ENCODE peak calls at places on chromosome 14, in four cellular contexts. Z is ovary, H is H1, Y is K562. I is an unnamed sample.

GRCh38 chr14:67285876-67286452 is 44.7 kb downstream of the PALS1 start:
- DNase-seq in Z (no peak), Y (no peak), H (no peak), I (no peak)

GRCh38 chr14:67186789-67187188 is 2.5 kb upstream of the GARIN2 start:
- DNase-seq in Z (no peak), H (no peak), Y (no peak), I (no peak)

GRCh38 chr14:67420102-67420739 is 8.3 kb upstream of the PLEK2 start:
- DNase-seq in H (peak; percentile 87), Y (peak; percentile 59), Z (no peak), I (no peak)

GRCh38 chr14:59728294-59728693 is 142.3 kb downstream of the RTN1 start:
- DNase-seq in Y (no peak), H (no peak), Z (no peak), I (no peak)

GRCh38 chr14:98816195-98816594 is 455.8 kb downstream of the BCL11B start:
- DNase-seq in Z (no peak), H (no peak), Y (no peak), I (no peak)

GRCh38 chr14:105918496-105919262 is 392.3 kb downstream of the TMEM121 start:
- DNase-seq in Z (no peak), H (no peak), Y (peak; percentile 0), I (peak; percentile 39)

GRCh38 chr14:56181666-56182065 is 63.5 kb downstream of the PELI2 start:
- DNase-seq in Y (no peak), H (no peak), Z (no peak), I (no peak)

GRCh38 chr14:91244501-91244901 is at the start of gene GPR68:
- DNase-seq in Y (no peak), Z (peak; percentile 50), H (peak; percentile 56), I (no peak)

GRCh38 chr14:36430662-36431084 is 89.4 kb downstream of the NKX2-1 start:
- DNase-seq in H (no peak), Z (no peak), Y (no peak), I (no peak)

GRCh38 chr14:87888136-87888999 is 104.6 kb downstream of the GALC start:
- DNase-seq in Y (peak; percentile 30), H (peak; percentile 89), Z (peak; percentile 34), I (no peak)

GRCh38 chr14:29930283-29930682 is 2.6 kb upstream of the PRKD1 start:
- DNase-seq in Z (no peak), Y (no peak), H (no peak), I (no peak)

GRCh38 chr14:54813081-54813480 is 89.5 kb downstream of the GCH1 start:
- DNase-seq in H (no peak), Z (no peak), Y (no peak), I (no peak)

GRCh38 chr14:104734601-104734990 is 10.6 kb downstream of the ADSS1 start:
- DNase-seq in Y (no peak), H (no peak), Z (no peak), I (no peak)
- H3K4me1 ChIP-seq in Y (peaks cover 67% of the 10 kb centered on the region), H (no peaks in the 10 kb centered on the region), Z (no peaks in the 10 kb centered on the region), I (peaks cover 47% of the 10 kb centered on the region)

GRCh38 chr14:23444314-23444713 is 8.9 kb upstream of the MYH7 start:
- DNase-seq in H (no peak), Z (no peak), Y (no peak), I (no peak)

GRCh38 chr14:23441076-23441475 is 5.6 kb upstream of the MYH7 start:
- DNase-seq in Y (peak; percentile 27), Z (no peak), H (no peak), I (no peak)

GRCh38 chr14:23442721-23443356 is 7.4 kb upstream of the MYH7 start:
- DNase-seq in H (peak; percentile 47), Y (no peak), Z (no peak), I (no peak)

GRCh38 chr14:23443881-23444280 is 8.4 kb upstream of the MYH7 start:
- DNase-seq in Z (no peak), H (peak; percentile 6), Y (no peak), I (no peak)

DNA sequence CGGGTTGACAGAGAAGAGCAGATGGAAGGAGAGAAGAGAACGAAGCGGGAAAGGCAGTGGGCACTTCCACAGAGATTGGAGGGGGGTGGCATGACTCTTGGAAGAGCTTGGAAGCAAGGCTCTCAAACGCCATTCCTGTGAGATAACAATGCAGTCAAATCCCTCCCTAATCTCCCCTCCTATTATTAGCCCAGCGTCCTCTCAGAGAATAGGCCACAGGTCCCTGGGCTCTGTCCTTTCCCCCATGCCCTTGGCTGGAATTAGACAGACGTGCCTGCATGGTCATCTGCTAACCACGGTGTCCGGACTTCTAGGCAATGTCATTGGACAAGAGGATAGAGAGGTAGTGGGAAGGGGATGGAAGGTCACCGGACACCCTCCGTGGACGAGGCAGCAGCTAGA is 8.0 kb upstream of the MYH7 start:
- DNase-seq in H (no peak), Y (no peak), Z (no peak), I (no peak)
- TF ChIP-seq POLR2A in H (no peak), Y (no peak), Z (no peak), I (no peak)

DNA sequence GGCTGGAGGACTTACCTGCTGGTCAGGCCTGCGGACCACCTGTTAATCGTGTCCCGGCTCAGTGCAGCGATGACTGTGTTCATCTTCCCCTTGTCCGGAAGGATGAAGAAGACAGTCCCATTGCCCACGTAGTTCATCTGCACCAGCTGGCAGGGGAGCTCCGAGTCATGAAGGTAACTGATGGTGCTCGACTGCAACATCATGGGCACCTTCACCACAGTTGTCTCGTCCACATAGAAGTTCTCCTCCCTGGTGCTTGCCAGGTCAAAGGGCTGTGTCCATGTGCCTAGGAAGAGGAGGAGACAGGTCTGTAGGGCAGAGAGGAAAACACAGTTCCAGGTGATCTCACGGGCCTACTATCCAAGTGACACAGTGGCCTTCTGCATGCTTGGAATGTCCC is 13.4 kb downstream of the SERPINA6 start:
- DNase-seq in H (no peak), Y (no peak), Z (no peak), I (no peak)
- TF ChIP-seq CTCF in H (no peak), Y (no peak), Z (no peak), I (no peak)

DNA sequence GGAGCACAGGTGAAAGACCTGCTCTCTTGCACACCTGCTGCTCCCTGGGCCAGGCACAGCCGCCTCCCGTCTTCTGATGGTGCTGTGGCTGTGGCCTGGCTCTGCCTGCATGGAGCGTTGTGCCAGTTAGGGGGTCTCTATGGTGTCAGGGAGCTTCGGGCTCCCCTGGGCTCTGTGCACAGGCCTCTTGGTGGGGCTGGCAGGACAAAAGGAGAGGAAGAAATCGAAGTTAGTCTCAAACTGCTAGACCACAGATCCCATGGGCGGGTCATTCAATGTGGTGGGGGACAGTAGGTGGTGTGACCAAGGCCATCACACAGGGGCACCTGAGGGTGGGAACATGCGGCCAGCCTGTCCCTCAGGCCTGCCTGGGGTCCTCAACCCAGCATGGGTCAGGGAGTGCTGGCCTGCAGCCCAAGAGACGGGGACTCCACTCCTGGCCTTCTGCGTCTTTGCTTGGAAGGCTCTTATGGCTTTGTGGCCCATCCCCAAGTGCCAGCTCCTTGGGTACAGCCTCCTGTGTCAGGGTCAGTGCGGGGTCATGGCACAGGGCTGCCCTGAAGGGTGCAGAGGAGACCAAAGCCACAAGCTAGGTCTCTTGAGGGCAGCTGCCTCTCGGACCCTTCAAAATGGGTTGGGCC is 84.1 kb downstream of the KIF26A start:
- DNase-seq in Y (no peak), Z (no peak), H (no peak), I (peak; percentile 39)
- H3K4me1 ChIP-seq in Y (peaks cover 23% of the 10 kb centered on the region), Z (peaks cover 12% of the 10 kb centered on the region), H (no peaks in the 10 kb centered on the region), I (peaks cover 13% of the 10 kb centered on the region)

GRCh38 chr14:50532502-50533313 is at the start of gene MAP4K5:
- DNase-seq in Z (peak; percentile 93), Y (peak; percentile 88), H (peak; percentile 90), I (peak; percentile 94)
- TF ChIP-seq POLR2A in Z (peak; percentile 70), Y (no peak), H (peak; percentile 15), I (no peak)

DNA sequence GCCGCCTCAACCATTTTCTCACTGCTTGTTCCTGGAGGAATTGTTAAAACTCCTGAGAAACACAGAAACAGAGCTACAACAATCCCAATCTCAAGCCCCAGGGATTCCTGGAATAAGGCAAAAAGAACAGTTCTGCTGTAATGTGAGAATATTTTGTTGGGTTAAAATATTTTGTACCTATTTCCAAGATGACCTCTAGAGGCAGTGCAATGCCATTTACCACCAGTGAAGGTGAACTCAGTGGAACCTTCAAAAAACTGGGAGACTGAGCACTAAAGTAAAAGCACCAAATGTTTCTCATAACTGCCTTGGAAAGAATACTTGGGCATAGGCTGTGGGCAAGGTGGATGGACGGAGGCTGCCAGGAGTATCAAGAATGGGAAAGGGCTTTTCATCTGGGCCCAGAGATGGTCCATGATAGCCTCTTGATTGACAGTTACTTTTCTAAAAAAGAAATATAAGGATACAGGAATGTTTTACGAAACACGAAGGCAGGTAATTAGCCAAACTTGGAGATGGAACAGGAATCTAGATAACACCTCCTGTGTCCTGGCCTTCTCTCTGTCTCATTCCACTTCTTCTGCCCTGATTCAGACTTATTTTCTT is 334.0 kb upstream of the FLRT2 start:
- DNase-seq in H (no peak), Z (no peak), Y (no peak), I (no peak)
- TF ChIP-seq CTCF in H (peak; percentile 47), Z (no peak), Y (no peak), I (peak; percentile 16)

I was measured in suprapubic skin.